ENCODE peak calls at places on chromosomes 11 and 22, in eight cellular contexts. V is esophagus squamous epithelium, S is Peyer's patch, C is fibroblast of mammary gland, X is WTC11, Z is ovary, M is OCI-LY7, B is astrocyte of the spinal cord. Q is an unnamed sample.

GRCh38 chr11:67407700-67408163 is 3.8 kb downstream of the TBC1D10C start:
- DNase-seq in V (no peak), S (peak; percentile 45), C (no peak), X (no peak), Z (no peak), M (no peak), B (no peak), Q (no peak)

GRCh38 chr22:25153961-25154685 is 45.5 kb upstream of the CRYBB3 start:
- DNase-seq in V (no peak), S (peak; percentile 65), C (peak; percentile 26), X (no peak), Z (no peak), M (no peak), B (peak; percentile 62), Q (no peak)

GRCh38 chr11:13415201-13415600 is 47.8 kb downstream of the BTBD10 start:
- DNase-seq in V (no peak), S (no peak), C (peak; percentile 4), X (no peak), Z (no peak), M (no peak), B (no peak), Q (no peak)

GRCh38 chr22:42757475-42757874 is 36.8 kb upstream of the A4GALT start:
- DNase-seq in V (no peak), S (no peak), C (no peak), X (peak; percentile 46), Z (no peak), M (no peak), B (peak; percentile 12), Q (no peak)

GRCh38 chr11:1174441-1175370 is 17.0 kb downstream of the MUC5AC start:
- DNase-seq in V (no peak), S (no peak), C (no peak), X (no peak), Z (no peak), M (no peak), B (no peak), Q (no peak)

GRCh38 chr11:88178211-88178610 is 3.0 kb upstream of the RAB38 start:
- DNase-seq in V (no peak), S (no peak), C (peak; percentile 55), X (no peak), Z (no peak), M (no peak), B (peak; percentile 57), Q (no peak)

GRCh38 chr11:127919206-127920000 is 668.0 kb downstream of the ETS1 start:
- DNase-seq in V (no peak), S (no peak), C (peak; percentile 93), X (no peak), Z (no peak), M (no peak), B (peak; percentile 84), Q (peak; percentile 12)

GRCh38 chr11:113884361-113884836 is 9.0 kb upstream of the USP28 start:
- DNase-seq in V (no peak), S (no peak), C (peak; percentile 30), X (peak; percentile 59), Z (no peak), M (no peak), B (peak; percentile 10), Q (no peak)

GRCh38 chr11:236774-237767 is at the start of gene PSMD13:
- DNase-seq in V (peak; percentile 34), S (peak; percentile 92), C (peak; percentile 82), X (peak; percentile 83), Z (peak; percentile 90), M (peak; percentile 89), B (peak; percentile 82), Q (peak; percentile 94)

GRCh38 chr11:73453562-73453961 is 77.4 kb downstream of the RELT start:
- DNase-seq in V (no peak), S (no peak), C (peak; percentile 42), X (no peak), Z (no peak), M (no peak), B (no peak), Q (no peak)

DNA sequence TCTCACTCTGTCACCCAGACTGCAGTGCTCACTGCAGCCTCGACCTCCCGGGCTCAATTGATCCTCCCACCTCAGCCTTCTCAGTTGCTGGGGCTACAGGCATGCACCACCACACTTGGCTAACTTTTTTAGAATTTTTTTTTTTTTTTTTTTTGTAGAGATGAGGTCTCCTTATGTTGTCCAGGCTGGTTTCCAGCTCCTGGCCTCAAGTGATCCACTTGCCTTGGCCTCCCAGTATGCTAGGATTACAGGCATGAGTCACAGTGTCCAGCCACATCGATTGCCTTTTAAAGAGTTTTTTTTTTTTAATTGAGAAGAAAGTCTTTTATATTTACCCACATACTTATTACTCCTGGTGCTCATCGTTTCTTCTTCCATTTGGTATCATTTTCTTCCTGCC is 30.0 kb downstream of the PARVG start:
- DNase-seq in V (no peak), S (no peak), C (peak; percentile 84), X (no peak), Z (no peak), M (no peak), B (peak; percentile 27), Q (no peak)
- TF ChIP-seq CTCF in V (no peak), S (no peak), C (no peak), X (no peak), Z (no peak), M (no peak), B (no peak), Q (no peak)

GRCh38 chr11:123562829-123563228 is 91.6 kb downstream of the SCN3B start:
- DNase-seq in V (no peak), S (no peak), C (no peak), X (no peak), Z (no peak), M (no peak), B (no peak), Q (no peak)

GRCh38 chr11:123559418-123559817 is 95.0 kb downstream of the SCN3B start:
- DNase-seq in V (no peak), S (no peak), C (no peak), X (no peak), Z (no peak), M (no peak), B (peak; percentile 36), Q (no peak)

GRCh38 chr11:123560001-123560400 is 94.4 kb downstream of the SCN3B start:
- DNase-seq in V (no peak), S (no peak), C (peak; percentile 21), X (no peak), Z (peak; percentile 81), M (no peak), B (peak; percentile 60), Q (peak; percentile 61)

GRCh38 chr11:123562166-123562565 is 92.3 kb downstream of the SCN3B start:
- DNase-seq in V (no peak), S (no peak), C (no peak), X (no peak), Z (peak; percentile 56), M (no peak), B (no peak), Q (no peak)

DNA sequence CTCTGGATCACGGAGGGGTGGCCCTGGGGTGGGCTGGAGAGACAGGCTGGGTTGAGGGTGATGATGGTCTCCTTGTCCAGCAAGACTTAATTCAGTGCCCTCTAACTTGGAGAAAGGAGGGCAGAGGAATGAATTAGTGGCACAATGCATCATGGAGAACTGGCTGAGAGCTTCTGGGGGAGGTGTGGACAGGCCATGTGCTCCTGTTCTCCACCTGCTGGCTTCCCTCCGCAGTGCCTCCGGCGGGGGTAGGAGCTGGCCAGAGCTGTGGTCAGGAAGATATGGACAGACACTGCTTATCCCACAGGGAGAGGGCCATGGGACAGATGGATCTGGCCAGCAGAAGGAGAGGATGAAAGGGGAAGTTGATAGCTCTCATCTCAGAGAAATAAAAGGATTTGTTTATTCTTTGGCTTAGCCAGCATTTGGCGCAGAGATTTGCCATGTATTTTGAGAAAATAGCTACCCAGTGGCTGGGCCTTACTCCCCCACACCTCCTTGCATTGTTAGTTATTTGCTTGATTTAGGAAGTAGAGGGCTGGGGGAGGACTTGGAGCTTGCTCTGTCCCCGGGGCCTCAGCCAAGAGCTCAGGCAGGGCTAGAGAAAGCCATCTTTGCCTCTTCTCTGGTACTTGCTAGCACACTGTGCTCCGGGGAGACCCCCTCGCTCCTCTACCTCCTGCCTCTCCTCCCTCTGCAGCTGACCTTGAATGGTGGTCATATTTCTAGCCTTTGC is 93.2 kb downstream of the SCN3B start:
- DNase-seq in V (no peak), S (no peak), C (peak; percentile 7), X (peak; percentile 49), Z (peak; percentile 83), M (no peak), B (peak; percentile 38), Q (no peak)
- TF ChIP-seq CTCF in V (no peak), S (peak; percentile 7), C (peak; percentile 25), X (no peak), Z (no peak), M (no peak), B (peak; percentile 55), Q (no peak)

GRCh38 chr11:69541501-69542313 is 60.2 kb downstream of the LINC01488 start:
- DNase-seq in V (no peak), S (peak; percentile 18), C (peak; percentile 64), X (no peak), Z (no peak), M (no peak), B (no peak), Q (no peak)

GRCh38 chr11:69539416-69540117 is 58.1 kb downstream of the LINC01488 start:
- DNase-seq in V (no peak), S (peak; percentile 51), C (no peak), X (no peak), Z (no peak), M (no peak), B (no peak), Q (no peak)

GRCh38 chr11:69538840-69539239 is 57.4 kb downstream of the LINC01488 start:
- DNase-seq in V (no peak), S (no peak), C (no peak), X (no peak), Z (no peak), M (no peak), B (no peak), Q (no peak)

GRCh38 chr11:69541001-69541285 is 59.5 kb downstream of the LINC01488 start:
- DNase-seq in V (no peak), S (peak; percentile 30), C (no peak), X (no peak), Z (no peak), M (no peak), B (no peak), Q (no peak)

GRCh38 chr11:69540118-69541000 is 58.9 kb downstream of the LINC01488 start:
- DNase-seq in V (no peak), S (peak; percentile 43), C (no peak), X (no peak), Z (no peak), M (no peak), B (no peak), Q (no peak)
- TF ChIP-seq CTCF in V (no peak), S (no peak), C (no peak), X (no peak), Z (no peak), M (no peak), B (no peak), Q (no peak)

DNA sequence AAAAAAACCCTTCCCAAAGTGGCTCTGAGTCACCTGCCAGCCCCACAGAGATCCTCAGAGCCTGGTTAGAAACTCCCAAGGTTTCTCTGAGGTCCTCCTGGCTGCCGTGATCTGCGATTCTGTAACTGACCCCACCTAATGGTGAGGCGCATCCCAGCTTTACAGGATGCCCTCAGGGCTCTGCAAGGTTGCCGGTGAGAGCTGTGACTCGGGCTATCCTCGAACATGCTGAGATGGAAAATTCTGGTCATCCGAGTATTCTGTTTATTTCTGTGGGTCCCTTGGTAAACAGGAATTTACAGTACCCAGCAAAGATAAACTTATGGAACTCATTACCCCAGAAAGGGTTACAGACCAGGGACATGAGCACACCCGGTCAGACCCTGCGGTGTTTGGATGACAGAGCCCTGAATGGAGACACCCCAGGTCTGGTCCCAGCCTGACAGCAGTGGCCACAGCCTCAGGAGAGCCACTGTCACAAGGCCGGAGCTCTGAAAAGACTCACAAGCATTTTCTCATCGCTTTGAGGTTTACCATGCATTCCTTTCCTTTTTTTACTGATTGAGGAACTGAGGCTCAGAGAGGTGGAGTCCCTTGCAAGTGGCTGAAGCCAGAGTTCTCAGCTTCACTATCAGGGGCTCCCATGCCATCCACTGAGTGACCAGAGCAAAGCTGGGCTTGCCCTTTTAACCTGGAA is 22.2 kb downstream of the LIF start:
- DNase-seq in V (no peak), S (no peak), C (no peak), X (no peak), Z (no peak), M (no peak), B (peak; percentile 43), Q (no peak)
- TF ChIP-seq CTCF in V (no peak), S (no peak), C (no peak), X (no peak), Z (no peak), M (no peak), B (peak; percentile 9), Q (no peak)